ENCODE peak calls at places on chromosomes 3 and 15, in six cellular contexts. One of them, this sample, is unnamed.
A peak's percentile ranks its signal among the peaks of the same experiment; 100 is the strongest.

GRCh38 chr15:92906563-92907081 is 6.5 kb downstream of the CHD2 start:
- DNase-seq in colonic mucosa: peak; percentile 65
- DNase-seq in lung: no peak
- DNase-seq in body of pancreas: peak; percentile 51
- DNase-seq in naive thymus-derived CD4-positive, alpha-beta T cell: peak; percentile 68
- DNase-seq in SK-N-SH: no peak
- DNase-seq in this sample: peak; percentile 54

GRCh38 chr3:70000028-70000410 is 486 bp downstream of the SAMMSON start:
- DNase-seq in SK-N-SH: no peak
- DNase-seq in body of pancreas: no peak
- DNase-seq in naive thymus-derived CD4-positive, alpha-beta T cell: no peak
- DNase-seq in lung: no peak
- DNase-seq in colonic mucosa: no peak
- DNase-seq in this sample: no peak

GRCh38 chr3:5264896-5265770 is 77.6 kb downstream of the EDEM1 start:
- DNase-seq in SK-N-SH: no peak
- DNase-seq in naive thymus-derived CD4-positive, alpha-beta T cell: no peak
- DNase-seq in lung: no peak
- DNase-seq in body of pancreas: no peak
- DNase-seq in colonic mucosa: no peak
- DNase-seq in this sample: no peak

GRCh38 chr3:197353867-197354180 is 55.4 kb upstream of the DLG1 start:
- DNase-seq in lung: no peak
- DNase-seq in SK-N-SH: no peak
- DNase-seq in colonic mucosa: no peak
- DNase-seq in naive thymus-derived CD4-positive, alpha-beta T cell: no peak
- DNase-seq in body of pancreas: no peak
- DNase-seq in this sample: no peak

GRCh38 chr15:92655178-92655995 is at the start of gene FAM174B:
- DNase-seq in lung: no peak
- DNase-seq in body of pancreas: peak; percentile 75
- DNase-seq in colonic mucosa: peak; percentile 54
- DNase-seq in naive thymus-derived CD4-positive, alpha-beta T cell: peak; percentile 27
- DNase-seq in SK-N-SH: peak; percentile 92
- DNase-seq in this sample: no peak

GRCh38 chr3:141275032-141275422 is 43.4 kb downstream of the PXYLP1 start:
- DNase-seq in lung: no peak
- DNase-seq in SK-N-SH: no peak
- DNase-seq in body of pancreas: no peak
- DNase-seq in naive thymus-derived CD4-positive, alpha-beta T cell: no peak
- DNase-seq in colonic mucosa: no peak
- DNase-seq in this sample: no peak

GRCh38 chr3:3705090-3705775 is 94.0 kb upstream of the LRRN1 start:
- DNase-seq in body of pancreas: no peak
- DNase-seq in SK-N-SH: no peak
- DNase-seq in naive thymus-derived CD4-positive, alpha-beta T cell: no peak
- DNase-seq in colonic mucosa: no peak
- DNase-seq in lung: no peak
- DNase-seq in this sample: no peak

GRCh38 chr3:187166750-187167149 is 27.5 kb upstream of the RPL39L start:
- DNase-seq in naive thymus-derived CD4-positive, alpha-beta T cell: no peak
- DNase-seq in body of pancreas: no peak
- DNase-seq in colonic mucosa: no peak
- DNase-seq in SK-N-SH: no peak
- DNase-seq in lung: no peak
- DNase-seq in this sample: no peak

GRCh38 chr3:48426401-48426909 is 3.4 kb downstream of the PLXNB1 start:
- DNase-seq in lung: no peak
- DNase-seq in colonic mucosa: no peak
- DNase-seq in SK-N-SH: peak; percentile 37
- DNase-seq in naive thymus-derived CD4-positive, alpha-beta T cell: no peak
- DNase-seq in body of pancreas: no peak
- DNase-seq in this sample: no peak

GRCh38 chr3:99637381-99638111 is 848 bp upstream of the COL8A1 start:
- DNase-seq in SK-N-SH: peak; percentile 3
- DNase-seq in colonic mucosa: no peak
- DNase-seq in lung: no peak
- DNase-seq in body of pancreas: no peak
- DNase-seq in naive thymus-derived CD4-positive, alpha-beta T cell: no peak
- DNase-seq in this sample: no peak

GRCh38 chr3:52259035-52259434 is 13.5 kb downstream of the PPM1M start:
- DNase-seq in colonic mucosa: no peak
- DNase-seq in body of pancreas: no peak
- DNase-seq in SK-N-SH: no peak
- DNase-seq in lung: no peak
- DNase-seq in naive thymus-derived CD4-positive, alpha-beta T cell: no peak
- DNase-seq in this sample: no peak

GRCh38 chr3:191646242-191646641 is 185.3 kb downstream of the PYDC2 start:
- DNase-seq in SK-N-SH: no peak
- DNase-seq in lung: no peak
- DNase-seq in colonic mucosa: no peak
- DNase-seq in body of pancreas: no peak
- DNase-seq in naive thymus-derived CD4-positive, alpha-beta T cell: no peak
- DNase-seq in this sample: no peak

GRCh38 chr3:128932516-128933212 is 53.2 kb downstream of the ACAD9 start:
- DNase-seq in colonic mucosa: no peak
- DNase-seq in lung: no peak
- DNase-seq in body of pancreas: no peak
- DNase-seq in naive thymus-derived CD4-positive, alpha-beta T cell: no peak
- DNase-seq in SK-N-SH: no peak
- DNase-seq in this sample: no peak

GRCh38 chr15:99169769-99170311 is 65.0 kb downstream of the SYNM start:
- DNase-seq in colonic mucosa: no peak
- DNase-seq in naive thymus-derived CD4-positive, alpha-beta T cell: no peak
- DNase-seq in SK-N-SH: no peak
- DNase-seq in body of pancreas: peak; percentile 21
- DNase-seq in lung: no peak
- DNase-seq in this sample: no peak

GRCh38 chr15:99931703-99932603 is 198.7 kb upstream of the LYSMD4 start:
- DNase-seq in lung: peak; percentile 25
- DNase-seq in body of pancreas: no peak
- DNase-seq in colonic mucosa: no peak
- DNase-seq in SK-N-SH: no peak
- DNase-seq in naive thymus-derived CD4-positive, alpha-beta T cell: no peak
- DNase-seq in this sample: no peak

GRCh38 chr3:63384382-63384781 is 106.3 kb downstream of the SYNPR start:
- DNase-seq in SK-N-SH: no peak
- DNase-seq in colonic mucosa: no peak
- DNase-seq in body of pancreas: no peak
- DNase-seq in naive thymus-derived CD4-positive, alpha-beta T cell: no peak
- DNase-seq in lung: no peak
- DNase-seq in this sample: no peak

GRCh38 chr15:68991723-68992122 is 22.8 kb upstream of the NOX5 start:
- DNase-seq in naive thymus-derived CD4-positive, alpha-beta T cell: no peak
- DNase-seq in SK-N-SH: peak; percentile 55
- DNase-seq in lung: peak; percentile 26
- DNase-seq in body of pancreas: peak; percentile 16
- DNase-seq in colonic mucosa: no peak
- DNase-seq in this sample: no peak

GRCh38 chr3:4656059-4656458 is 162.9 kb downstream of the ITPR1 start:
- DNase-seq in lung: peak; percentile 49
- DNase-seq in SK-N-SH: peak; percentile 69
- DNase-seq in naive thymus-derived CD4-positive, alpha-beta T cell: no peak
- DNase-seq in body of pancreas: peak; percentile 63
- DNase-seq in colonic mucosa: peak; percentile 43
- DNase-seq in this sample: no peak

GRCh38 chr3:133828576-133829309 is 23.1 kb downstream of the SRPRB start:
- DNase-seq in lung: no peak
- DNase-seq in colonic mucosa: no peak
- DNase-seq in naive thymus-derived CD4-positive, alpha-beta T cell: no peak
- DNase-seq in body of pancreas: no peak
- DNase-seq in SK-N-SH: no peak
- DNase-seq in this sample: no peak

GRCh38 chr15:91099616-91100560 is at the start of gene SV2B:
- DNase-seq in colonic mucosa: no peak
- DNase-seq in SK-N-SH: peak; percentile 76
- DNase-seq in lung: no peak
- DNase-seq in body of pancreas: peak; percentile 34
- DNase-seq in naive thymus-derived CD4-positive, alpha-beta T cell: peak; percentile 42
- DNase-seq in this sample: peak; percentile 35

GRCh38 chr3:18295171-18295920 is 129.8 kb downstream of the SATB1 start:
- DNase-seq in body of pancreas: peak; percentile 45
- DNase-seq in lung: peak; percentile 48
- DNase-seq in colonic mucosa: peak; percentile 53
- DNase-seq in SK-N-SH: peak; percentile 12
- DNase-seq in naive thymus-derived CD4-positive, alpha-beta T cell: no peak
- DNase-seq in this sample: no peak

GRCh38 chr3:179682681-179683080 is 29.8 kb downstream of the USP13 start:
- DNase-seq in naive thymus-derived CD4-positive, alpha-beta T cell: no peak
- DNase-seq in body of pancreas: no peak
- DNase-seq in colonic mucosa: no peak
- DNase-seq in lung: no peak
- DNase-seq in SK-N-SH: no peak
- DNase-seq in this sample: no peak

GRCh38 chr3:129106866-129107565 is 14.6 kb downstream of the RAB43 start:
- DNase-seq in naive thymus-derived CD4-positive, alpha-beta T cell: no peak
- DNase-seq in colonic mucosa: peak; percentile 59
- DNase-seq in body of pancreas: peak; percentile 58
- DNase-seq in lung: no peak
- DNase-seq in SK-N-SH: no peak
- DNase-seq in this sample: no peak

GRCh38 chr3:53806182-53807116 is 39.8 kb downstream of the CHDH start:
- DNase-seq in lung: no peak
- DNase-seq in naive thymus-derived CD4-positive, alpha-beta T cell: no peak
- DNase-seq in SK-N-SH: no peak
- DNase-seq in body of pancreas: peak; percentile 72
- DNase-seq in colonic mucosa: peak; percentile 72
- DNase-seq in this sample: no peak

GRCh38 chr15:80856400-80856799 is 77.2 kb downstream of the CEMIP start:
- DNase-seq in lung: no peak
- DNase-seq in colonic mucosa: no peak
- DNase-seq in body of pancreas: no peak
- DNase-seq in SK-N-SH: peak; percentile 63
- DNase-seq in naive thymus-derived CD4-positive, alpha-beta T cell: no peak
- DNase-seq in this sample: no peak

GRCh38 chr15:92079047-92079446 is 225.5 kb downstream of the SLCO3A1 start:
- DNase-seq in colonic mucosa: no peak
- DNase-seq in naive thymus-derived CD4-positive, alpha-beta T cell: no peak
- DNase-seq in body of pancreas: no peak
- DNase-seq in lung: no peak
- DNase-seq in SK-N-SH: peak; percentile 37
- DNase-seq in this sample: peak; percentile 48

GRCh38 chr3:58724376-58724775 is 57.8 kb upstream of the FAM3D start:
- DNase-seq in colonic mucosa: no peak
- DNase-seq in SK-N-SH: no peak
- DNase-seq in lung: no peak
- DNase-seq in body of pancreas: no peak
- DNase-seq in naive thymus-derived CD4-positive, alpha-beta T cell: no peak
- DNase-seq in this sample: no peak

GRCh38 chr3:29565236-29565635 is 284.4 kb downstream of the RBMS3 start:
- DNase-seq in lung: no peak
- DNase-seq in naive thymus-derived CD4-positive, alpha-beta T cell: no peak
- DNase-seq in colonic mucosa: no peak
- DNase-seq in SK-N-SH: no peak
- DNase-seq in body of pancreas: no peak
- DNase-seq in this sample: no peak

DNA sequence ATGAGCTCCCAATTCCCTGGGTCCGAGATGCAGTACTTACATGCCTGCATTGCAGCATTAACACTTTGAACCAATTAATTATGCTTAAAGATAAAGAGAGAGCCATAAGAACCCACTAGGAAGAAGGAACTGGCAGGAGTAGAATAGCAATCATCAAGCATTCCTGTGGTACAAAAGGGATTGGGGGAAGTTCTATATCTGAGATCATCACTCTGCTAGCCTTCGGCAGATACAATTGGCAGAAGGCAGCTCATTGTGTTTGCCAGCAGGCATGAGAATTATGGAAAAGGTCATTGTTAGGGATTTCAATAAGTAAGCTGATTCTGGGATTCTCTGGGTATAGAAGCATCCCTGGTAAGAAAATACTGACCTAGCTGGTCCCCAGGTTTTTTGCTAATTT is 891.3 kb downstream of the NTRK3 start:
- DNase-seq in SK-N-SH: no peak
- DNase-seq in colonic mucosa: no peak
- DNase-seq in naive thymus-derived CD4-positive, alpha-beta T cell: no peak
- DNase-seq in body of pancreas: no peak
- DNase-seq in lung: no peak
- DNase-seq in this sample: no peak
- H3K9me3 ChIP-seq in SK-N-SH: no peaks in the 10 kb centered on the region
- H3K9me3 ChIP-seq in colonic mucosa: no peaks in the 10 kb centered on the region
- H3K9me3 ChIP-seq in naive thymus-derived CD4-positive, alpha-beta T cell: no peaks in the 10 kb centered on the region
- H3K9me3 ChIP-seq in body of pancreas: no peaks in the 10 kb centered on the region
- H3K9me3 ChIP-seq in lung: peaks cover 6% of the 10 kb centered on the region
- H3K9me3 ChIP-seq in this sample: no peaks in the 10 kb centered on the region

DNA sequence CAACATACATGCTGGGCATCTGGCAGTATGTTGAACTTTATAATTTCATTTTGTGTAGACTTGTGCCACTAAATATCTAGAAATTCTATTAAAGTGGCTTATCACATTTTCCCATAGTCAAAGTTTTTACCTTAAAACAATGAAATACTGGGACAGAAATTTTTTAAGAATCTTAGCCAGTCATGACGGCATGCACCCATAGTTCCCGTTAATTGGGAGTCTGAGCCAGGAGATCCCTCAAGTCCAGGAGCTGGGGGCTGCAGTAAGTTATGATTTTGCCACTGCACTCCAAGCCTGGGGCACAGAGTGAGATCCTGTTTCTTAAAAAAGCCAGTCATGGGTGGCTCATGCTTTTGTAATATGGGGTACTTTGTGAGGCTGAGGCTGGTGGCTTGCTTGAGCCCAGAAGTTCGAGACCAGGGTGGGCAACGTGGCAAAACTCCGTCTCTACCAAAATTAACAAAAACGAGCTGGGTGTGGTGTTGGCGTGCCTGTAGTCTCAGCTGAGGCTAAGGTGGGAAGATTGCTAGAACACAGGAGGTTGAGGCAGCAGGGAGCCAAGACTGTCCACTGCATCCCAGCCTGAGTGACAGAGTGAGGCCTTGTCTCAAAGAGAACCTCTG is 3.1 kb downstream of the RPSA start:
- DNase-seq in colonic mucosa: no peak
- DNase-seq in body of pancreas: no peak
- DNase-seq in naive thymus-derived CD4-positive, alpha-beta T cell: no peak
- DNase-seq in lung: no peak
- DNase-seq in SK-N-SH: no peak
- DNase-seq in this sample: no peak
- H3K4me3 ChIP-seq in colonic mucosa: no peak overlapping the region
- H3K4me3 ChIP-seq in body of pancreas: no peak overlapping the region
- H3K4me3 ChIP-seq in naive thymus-derived CD4-positive, alpha-beta T cell: peak overlapping the region; percentile 23
- H3K4me3 ChIP-seq in lung: no peak overlapping the region
- H3K4me3 ChIP-seq in SK-N-SH: no peak overlapping the region
- H3K4me3 ChIP-seq in this sample: peak overlapping the region; percentile 0

GRCh38 chr3:44499149-44499898 is 21.9 kb upstream of the ZNF445 start:
- DNase-seq in naive thymus-derived CD4-positive, alpha-beta T cell: no peak
- DNase-seq in body of pancreas: no peak
- DNase-seq in lung: no peak
- DNase-seq in SK-N-SH: no peak
- DNase-seq in colonic mucosa: no peak
- DNase-seq in this sample: no peak
- H3K9me3 ChIP-seq in naive thymus-derived CD4-positive, alpha-beta T cell: peaks cover 34% of the 10 kb centered on the region
- H3K9me3 ChIP-seq in body of pancreas: no peaks in the 10 kb centered on the region
- H3K9me3 ChIP-seq in lung: peaks cover 20% of the 10 kb centered on the region
- H3K9me3 ChIP-seq in SK-N-SH: peaks cover 18% of the 10 kb centered on the region
- H3K9me3 ChIP-seq in colonic mucosa: no peaks in the 10 kb centered on the region
- H3K9me3 ChIP-seq in this sample: peaks cover 95% of the 10 kb centered on the region

GRCh38 chr3:15542641-15543040 is 21.1 kb upstream of the COLQ start:
- DNase-seq in naive thymus-derived CD4-positive, alpha-beta T cell: no peak
- DNase-seq in lung: no peak
- DNase-seq in SK-N-SH: no peak
- DNase-seq in colonic mucosa: no peak
- DNase-seq in body of pancreas: no peak
- DNase-seq in this sample: no peak
- H3K4me3 ChIP-seq in naive thymus-derived CD4-positive, alpha-beta T cell: no peak overlapping the region
- H3K4me3 ChIP-seq in lung: no peak overlapping the region
- H3K4me3 ChIP-seq in SK-N-SH: no peak overlapping the region
- H3K4me3 ChIP-seq in colonic mucosa: no peak overlapping the region
- H3K4me3 ChIP-seq in body of pancreas: no peak overlapping the region
- H3K4me3 ChIP-seq in this sample: no peak overlapping the region